ENCODE peak calls at places on chromosomes 13 and 19, in seven cellular contexts. K, S, A, N, D, P and H are unnamed samples.

GRCh38 chr19:4952945-4953344 is 16.0 kb upstream of the KDM4B start:
- DNase-seq in K (no peak), S (no peak), A (no peak), N (no peak), D (no peak), P (no peak), H (no peak)

GRCh38 chr13:93942016-93942415 is 537.5 kb downstream of the DCT start:
- DNase-seq in K (no peak), S (no peak), A (no peak), N (no peak), D (no peak), P (no peak), H (no peak)

GRCh38 chr19:53606031-53606430 is 25.8 kb upstream of the DPRX start:
- DNase-seq in K (no peak), S (no peak), A (no peak), N (no peak), D (no peak), P (no peak), H (no peak)

GRCh38 chr13:105363747-105364177 is 1171.7 kb downstream of the EFNB2 start:
- DNase-seq in K (no peak), S (peak), A (peak), N (no peak), D (no peak), P (peak), H (no peak)

GRCh38 chr19:48752511-48753365 is at the start of gene FUT1:
- DNase-seq in K (peak), S (peak), A (peak), N (peak), D (peak), P (no peak), H (peak)

GRCh38 chr19:40465025-40465780 is at the start of gene BLVRB:
- DNase-seq in K (no peak), S (no peak), A (peak), N (no peak), D (no peak), P (no peak), H (no peak)

GRCh38 chr19:1213391-1214286 is 8.1 kb downstream of the STK11 start:
- DNase-seq in K (peak), S (no peak), A (no peak), N (no peak), D (no peak), P (peak), H (no peak)

GRCh38 chr13:97327071-97327470 is 104.9 kb downstream of the MBNL2 start:
- DNase-seq in K (no peak), S (no peak), A (no peak), N (no peak), D (no peak), P (no peak), H (no peak)

GRCh38 chr19:32450217-32450616 is 44.6 kb downstream of the DPY19L3 start:
- DNase-seq in K (no peak), S (no peak), A (no peak), N (no peak), D (no peak), P (no peak), H (no peak)

GRCh38 chr19:46494936-46495788 is 505 bp downstream of the PNMA8B start:
- DNase-seq in K (no peak), S (peak), A (no peak), N (no peak), D (no peak), P (no peak), H (no peak)

GRCh38 chr13:109154146-109154545 is 524.7 kb downstream of the MYO16 start:
- DNase-seq in K (no peak), S (no peak), A (no peak), N (no peak), D (no peak), P (no peak), H (no peak)

GRCh38 chr13:93361703-93362102 is 135.1 kb downstream of the GPC6 start:
- DNase-seq in K (no peak), S (no peak), A (no peak), N (no peak), D (no peak), P (no peak), H (peak)

GRCh38 chr19:56076413-56076998 is 44.6 kb downstream of the ZNF787 start:
- DNase-seq in K (peak), S (peak), A (peak), N (no peak), D (peak), P (no peak), H (peak)

GRCh38 chr19:18580311-18580710 is 8.3 kb upstream of the REX1BD start:
- DNase-seq in K (no peak), S (no peak), A (no peak), N (no peak), D (no peak), P (no peak), H (no peak)

GRCh38 chr19:4983346-4984105 is 14.6 kb downstream of the KDM4B start:
- DNase-seq in K (no peak), S (no peak), A (no peak), N (no peak), D (no peak), P (no peak), H (no peak)

GRCh38 chr13:40109324-40109958 is 454.0 kb downstream of the COG6 start:
- DNase-seq in K (peak), S (no peak), A (no peak), N (no peak), D (no peak), P (no peak), H (no peak)